ENCODE peak calls at places on chromosome 5, in four cellular contexts. C, O, D and H are unnamed samples.

GRCh38 chr5:60161340-60161934 is 267.9 kb upstream of the PDE4D start:
- DNase-seq in O (no peak), C (no peak), D (no peak), H (no peak)

GRCh38 chr5:142637871-142638270 is 48.0 kb downstream of the FGF1 start:
- DNase-seq in O (no peak), D (no peak), C (no peak), H (no peak)

GRCh38 chr5:78730300-78731094 is 81.9 kb upstream of the LHFPL2 start:
- DNase-seq in O (no peak), C (no peak), D (no peak), H (no peak)

GRCh38 chr5:41087461-41087860 is 16.3 kb upstream of the MROH2B start:
- DNase-seq in O (no peak), D (no peak), C (no peak), H (no peak)

GRCh38 chr5:525164-525761 is 1.0 kb upstream of the SLC9A3 start:
- DNase-seq in D (no peak), C (no peak), O (no peak), H (no peak)

GRCh38 chr5:113340537-113340936 is 94.3 kb downstream of the TSSK1B start:
- DNase-seq in O (no peak), C (no peak), D (no peak), H (no peak)

GRCh38 chr5:92560698-92561361 is 1020.2 kb downstream of the NR2F1-AS1 start:
- DNase-seq in C (no peak), O (no peak), D (no peak), H (no peak)

GRCh38 chr5:127757576-127757975 is 54.4 kb downstream of the CCDC192 start:
- DNase-seq in D (no peak), O (no peak), C (no peak), H (no peak)

GRCh38 chr5:98836175-98836574 is 62.7 kb downstream of the RGMB start:
- DNase-seq in D (no peak), O (no peak), C (no peak), H (no peak)

GRCh38 chr5:178214160-178214803 is 9.9 kb downstream of the HNRNPAB start:
- DNase-seq in C (no peak), O (no peak), D (no peak), H (no peak)

GRCh38 chr5:155587458-155587857 is 573.9 kb downstream of the KIF4B start:
- DNase-seq in D (no peak), O (no peak), C (no peak), H (no peak)

GRCh38 chr5:80796861-80797260 is 142.1 kb upstream of the DHFR start:
- DNase-seq in O (no peak), C (no peak), D (no peak), H (no peak)

GRCh38 chr5:115831163-115831768 is 10.1 kb downstream of the ATG12 start:
- DNase-seq in O (no peak), C (no peak), D (no peak), H (no peak)

GRCh38 chr5:10457682-10458574 is 16.2 kb downstream of the ROPN1L start:
- DNase-seq in C (no peak), D (peak), O (no peak), H (no peak)

GRCh38 chr5:100792781-100793180 is 110.3 kb downstream of the ST8SIA4 start:
- DNase-seq in D (no peak), C (no peak), O (no peak), H (no peak)

GRCh38 chr5:38807570-38808461 is 38.0 kb upstream of the OSMR start:
- DNase-seq in O (no peak), D (no peak), C (no peak), H (no peak)

GRCh38 chr5:31442253-31442820 is 89.6 kb downstream of the DROSHA start:
- DNase-seq in D (no peak), C (no peak), O (no peak), H (no peak)

GRCh38 chr5:10562202-10563131 is 1.4 kb upstream of the ANKRD33B start:
- DNase-seq in O (peak), C (no peak), D (no peak), H (peak)

GRCh38 chr5:75568202-75568601 is 43.1 kb upstream of the ANKDD1B start:
- DNase-seq in C (no peak), D (no peak), O (no peak), H (no peak)